ENCODE peak calls at places on chromosomes 5 and 9, in ten cellular contexts. H is adrenal gland; W is heart right ventricle; T is fibroblast of pulmonary artery; Y is fibroblast of lung; D is ovary; M is bronchial epithelial cell; A is breast epithelium; L is dorsolateral prefrontal cortex; G is CD8-positive, alpha-beta T cell. F is an unnamed sample.

GRCh38 chr5:67214036-67214435 is 17.4 kb upstream of the CD180 start:
- DNase-seq in Y (peak), M (peak), W (no peak), D (no peak), L (no peak), A (no peak), G (no peak), H (no peak), T (no peak), F (no peak)

GRCh38 chr5:93092349-93093105 is 488.5 kb downstream of the NR2F1-AS1 start:
- DNase-seq in G (no peak), Y (peak), T (peak), W (no peak), M (peak), L (no peak), H (no peak), A (no peak), D (no peak), F (peak)

GRCh38 chr5:82073179-82073578 is 101.4 kb downstream of the ATG10 start:
- DNase-seq in T (peak), H (no peak), L (no peak), W (no peak), M (no peak), A (no peak), G (no peak), Y (peak), D (no peak), F (no peak)

GRCh38 chr5:132446621-132447020 is 44.0 kb downstream of the IRF1 start:
- DNase-seq in D (peak), A (no peak), T (peak), L (peak), M (no peak), G (no peak), Y (peak), W (peak), H (peak), F (peak)

GRCh38 chr9:76793784-76794431 is 29.7 kb downstream of the PCA3 start:
- DNase-seq in G (no peak), T (no peak), L (no peak), H (no peak), A (no peak), M (no peak), W (no peak), D (no peak), Y (no peak), F (no peak)

GRCh38 chr5:178672635-178673034 is 45.8 kb upstream of the CLK4 start:
- DNase-seq in G (no peak), A (no peak), L (no peak), H (no peak), T (no peak), W (no peak), D (no peak), M (no peak), Y (no peak), F (no peak)

GRCh38 chr9:70169222-70169621 is 89.6 kb upstream of the SMC5 start:
- DNase-seq in H (no peak), T (no peak), L (no peak), A (no peak), D (no peak), M (no peak), Y (no peak), W (no peak), G (no peak), F (no peak)

GRCh38 chr9:70083429-70083828 is 39.8 kb downstream of the MAMDC2 start:
- DNase-seq in T (peak), W (no peak), D (peak), Y (peak), A (no peak), G (no peak), M (peak), L (no peak), H (no peak), F (no peak)

GRCh38 chr9:134585746-134586706 is 55.6 kb upstream of the COL5A1 start:
- DNase-seq in A (peak), H (no peak), M (no peak), L (no peak), Y (peak), D (no peak), G (no peak), W (no peak), T (peak), F (no peak)

GRCh38 chr9:92638621-92639101 is 31.3 kb downstream of the IPPK start:
- DNase-seq in W (no peak), A (no peak), M (no peak), Y (no peak), T (no peak), L (no peak), H (no peak), D (peak), G (no peak), F (no peak)

GRCh38 chr5:78653969-78654368 is 5.4 kb upstream of the LHFPL2 start:
- DNase-seq in G (no peak), M (no peak), T (no peak), H (no peak), Y (peak), L (no peak), W (no peak), D (no peak), A (no peak), F (no peak)

GRCh38 chr5:64811050-64811640 is 42.4 kb downstream of the CWC27 start:
- DNase-seq in Y (peak), H (no peak), T (peak), W (no peak), A (no peak), L (no peak), G (no peak), M (peak), D (no peak), F (peak)

GRCh38 chr9:101737705-101738565 is 512 bp downstream of the GRIN3A start:
- DNase-seq in H (no peak), L (peak), D (no peak), G (no peak), T (no peak), W (peak), A (no peak), Y (no peak), M (no peak), F (no peak)

GRCh38 chr5:100903036-100903887 is at the start of gene ST8SIA4:
- DNase-seq in D (peak), W (peak), M (peak), H (peak), G (peak), A (peak), Y (peak), L (peak), T (peak), F (no peak)

GRCh38 chr5:160488394-160488943 is 66.8 kb downstream of the PTTG1 start:
- DNase-seq in H (no peak), M (no peak), G (no peak), Y (no peak), L (no peak), W (no peak), A (no peak), D (no peak), T (no peak), F (no peak)

GRCh38 chr9:6096821-6097220 is 81.4 kb upstream of the RANBP6 start:
- DNase-seq in A (no peak), D (no peak), L (no peak), M (peak), Y (peak), H (no peak), G (no peak), T (peak), W (no peak), F (peak)

GRCh38 chr5:6081727-6082210 is 296.6 kb downstream of the MED10 start:
- DNase-seq in H (no peak), A (no peak), G (no peak), M (no peak), T (no peak), L (no peak), Y (no peak), W (no peak), D (no peak), F (no peak)

GRCh38 chr9:14715102-14715501 is 7.4 kb downstream of the CER1 start:
- DNase-seq in M (no peak), L (no peak), T (no peak), Y (peak), A (no peak), D (no peak), H (no peak), G (no peak), W (no peak), F (no peak)

GRCh38 chr9:113462781-113463286 is 693 bp upstream of the RGS3 start:
- DNase-seq in D (no peak), H (no peak), A (no peak), T (no peak), G (no peak), L (no peak), Y (no peak), M (no peak), W (no peak), F (no peak)

GRCh38 chr9:110426052-110426709 is 88.5 kb upstream of the TXNDC8 start:
- DNase-seq in D (no peak), T (peak), W (no peak), A (no peak), L (no peak), M (peak), Y (peak), G (no peak), H (no peak), F (no peak)

GRCh38 chr9:68779558-68780376 is 74.7 kb downstream of the PIP5K1B start:
- DNase-seq in G (peak), A (peak), W (peak), L (peak), M (peak), D (peak), H (peak), T (peak), Y (peak), F (peak)

GRCh38 chr9:113228130-113228665 is 6.9 kb downstream of the SLC31A1 start:
- DNase-seq in G (no peak), A (no peak), L (no peak), H (peak), T (no peak), W (no peak), M (no peak), D (no peak), Y (no peak), F (no peak)

GRCh38 chr5:150539206-150539605 is 31.3 kb downstream of the NDST1 start:
- DNase-seq in M (no peak), D (no peak), T (no peak), G (no peak), L (no peak), Y (no peak), A (no peak), H (no peak), W (no peak), F (no peak)

GRCh38 chr9:99807276-99807852 is 14.3 kb upstream of the NR4A3 start:
- DNase-seq in T (peak), M (peak), H (peak), G (peak), D (peak), L (no peak), A (peak), Y (peak), W (peak), F (no peak)

GRCh38 chr5:25979086-25979485 is 1059.3 kb downstream of the CDH9 start:
- DNase-seq in Y (no peak), L (no peak), D (no peak), M (no peak), H (no peak), A (no peak), T (no peak), G (no peak), W (no peak), F (no peak)

GRCh38 chr5:154761062-154761740 is 6.0 kb downstream of the LARP1 start:
- DNase-seq in H (no peak), G (no peak), M (peak), Y (no peak), T (no peak), D (no peak), L (no peak), W (no peak), A (no peak), F (no peak)

GRCh38 chr5:9864791-9865190 is 234.6 kb upstream of the TAS2R1 start:
- DNase-seq in M (no peak), G (no peak), L (no peak), D (no peak), H (no peak), Y (no peak), T (no peak), A (no peak), W (no peak), F (no peak)

GRCh38 chr5:51486158-51486557 is 102.9 kb downstream of the ISL1 start:
- DNase-seq in A (no peak), G (no peak), W (no peak), T (no peak), D (no peak), L (no peak), Y (no peak), M (no peak), H (no peak), F (no peak)

GRCh38 chr5:62282951-62283446 is 23.0 kb upstream of the KIF2A start:
- DNase-seq in A (no peak), Y (no peak), G (no peak), W (no peak), T (no peak), M (peak), L (no peak), H (no peak), D (no peak), F (no peak)

GRCh38 chr9:86983260-86984255 is 36.3 kb upstream of the GAS1 start:
- DNase-seq in W (no peak), T (peak), Y (peak), H (peak), G (no peak), M (peak), D (peak), L (no peak), A (no peak), F (peak)

GRCh38 chr9:123742009-123742767 is 187.7 kb downstream of the DENND1A start:
- DNase-seq in M (no peak), H (peak), T (peak), L (peak), W (peak), Y (peak), A (no peak), D (peak), G (no peak), F (no peak)

GRCh38 chr5:106172681-106173532 is 1497.8 kb downstream of the EFNA5 start:
- DNase-seq in G (no peak), L (no peak), W (no peak), Y (peak), D (no peak), T (peak), A (no peak), M (peak), H (no peak), F (no peak)

GRCh38 chr5:8019719-8020218 is 150.8 kb downstream of the MTRR start:
- DNase-seq in A (no peak), H (no peak), G (no peak), W (no peak), L (no peak), Y (no peak), T (no peak), M (no peak), D (no peak), F (no peak)

GRCh38 chr5:72194846-72195245 is 87.6 kb downstream of the MAP1B start:
- DNase-seq in M (no peak), G (peak), Y (peak), A (no peak), T (no peak), D (no peak), W (no peak), L (no peak), H (no peak), F (no peak)

DNA sequence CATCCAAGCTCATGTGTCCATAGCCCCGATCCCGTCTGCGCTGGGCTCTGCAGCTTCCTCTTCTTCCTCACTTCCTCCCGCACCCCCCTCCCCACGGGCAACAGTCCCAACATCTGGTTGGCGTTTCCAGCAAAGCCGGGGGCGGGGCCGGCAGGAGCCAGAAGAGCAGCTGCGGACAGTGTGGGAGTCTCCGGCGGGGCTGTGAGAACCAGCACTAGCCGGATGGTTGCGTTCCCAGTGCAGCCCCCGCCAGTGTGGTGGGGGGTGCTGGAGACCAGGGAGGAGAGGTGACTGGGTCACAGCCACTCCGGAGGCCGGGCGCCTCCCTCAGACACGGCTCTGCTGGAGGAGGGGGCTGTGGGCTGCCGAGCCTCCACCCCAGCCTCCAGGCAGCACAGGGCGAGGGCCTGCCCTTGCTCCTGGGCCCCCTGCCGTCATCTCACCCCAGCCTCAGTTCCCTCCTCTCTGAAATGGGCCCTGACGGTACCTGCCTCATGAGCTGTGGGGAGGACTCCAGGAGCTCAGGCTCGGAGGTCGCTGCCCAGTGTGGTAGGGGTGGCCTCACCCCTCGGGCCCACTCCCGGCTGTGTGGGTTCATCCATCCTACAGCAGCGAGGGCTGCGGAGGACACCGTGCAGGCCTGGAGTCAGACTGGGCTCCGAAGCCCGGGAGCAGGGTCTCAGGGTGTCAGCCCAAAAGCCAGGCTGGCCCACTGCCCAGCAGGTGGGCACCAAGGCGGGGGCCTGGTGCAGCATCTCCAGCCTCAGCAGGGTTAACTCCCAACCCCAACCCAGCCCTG is 41.5 kb upstream of the NOTCH1 start:
- DNase-seq in H (peak), A (no peak), Y (peak), W (peak), G (no peak), M (no peak), L (no peak), D (peak), T (peak), F (no peak)
- H3K4me3 ChIP-seq in H (no peak), A (no peak), Y (no peak), W (peak), G (no peak), M (no peak), L (no peak), D (no peak), T (no peak), F (no peak)

DNA sequence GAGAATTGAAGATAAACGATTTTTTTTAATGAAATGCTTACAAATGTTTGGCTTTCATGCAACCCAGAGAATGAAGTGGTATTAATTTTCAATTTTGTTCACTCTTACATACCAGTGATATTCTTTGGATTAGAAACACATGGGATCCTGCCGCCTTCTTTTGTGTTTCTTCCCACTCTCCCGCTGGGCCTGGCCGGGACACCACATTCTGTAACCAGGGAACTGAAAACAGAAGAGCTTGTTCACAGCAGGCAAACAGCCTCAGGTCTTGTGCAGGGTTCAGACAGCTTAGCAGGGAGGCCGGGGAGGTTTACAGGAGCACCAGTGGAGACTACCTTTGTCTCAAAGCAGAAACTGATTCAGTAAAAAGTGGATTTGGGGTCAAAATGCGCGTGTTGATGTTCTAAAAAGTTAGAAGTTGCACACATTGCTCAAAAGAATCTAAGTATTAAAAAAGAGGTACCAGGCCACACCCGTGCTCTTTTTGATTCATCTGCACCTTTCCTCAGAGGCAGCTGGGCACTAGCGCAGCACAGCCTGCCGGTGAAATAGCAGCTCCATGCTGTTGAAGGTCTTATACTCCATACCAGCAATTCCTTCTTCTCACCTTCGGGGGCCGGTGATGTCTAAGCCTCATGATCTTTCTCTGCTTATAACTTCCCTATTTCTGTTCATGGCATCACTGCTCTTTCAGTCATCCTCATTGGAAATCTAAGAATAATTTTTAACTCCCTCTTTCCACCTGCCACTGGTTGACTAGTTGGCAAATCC is 67.1 kb downstream of the GRAMD2B start:
- DNase-seq in D (peak), A (peak), W (no peak), T (no peak), G (no peak), H (no peak), Y (peak), L (peak), M (no peak), F (no peak)
- TF ChIP-seq CTCF in D (no peak), A (no peak), W (no peak), T (no peak), G (no peak), H (peak), Y (no peak), L (no peak), M (peak), F (peak)

DNA sequence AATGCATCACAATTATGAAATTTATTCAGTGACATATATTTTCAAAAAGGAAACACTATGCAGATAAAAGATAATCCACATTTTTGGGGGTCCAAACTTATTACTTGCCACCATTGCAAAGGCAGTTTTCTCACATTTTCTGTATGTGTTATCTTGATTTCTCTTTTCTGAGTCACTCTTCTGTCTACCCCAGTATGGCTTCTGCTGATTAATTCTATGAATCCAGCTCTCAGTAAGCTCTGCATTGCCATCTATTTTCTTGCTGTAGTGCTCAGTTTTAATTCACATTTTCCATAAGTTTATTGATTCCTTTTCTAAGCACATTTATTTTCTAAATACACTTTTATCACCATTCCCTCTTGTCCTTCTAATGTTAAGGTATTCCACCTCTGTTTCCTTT is 1.7 kb downstream of the IFNA10 start:
- DNase-seq in H (no peak), Y (no peak), G (no peak), T (no peak), M (no peak), W (no peak), L (no peak), A (no peak), D (no peak), F (no peak)
- H3K4me3 ChIP-seq in H (no peak), Y (no peak), G (no peak), T (no peak), M (no peak), W (no peak), L (no peak), A (no peak), D (no peak), F (no peak)

GRCh38 chr5:141362719-141363118 is 1.2 kb upstream of the PCDHGA5 start:
- DNase-seq in T (no peak), L (no peak), M (no peak), Y (no peak), D (no peak), A (no peak), G (no peak), W (no peak), H (no peak), F (no peak)

GRCh38 chr5:141356133-141356532 is 1.3 kb downstream of the PCDHGA4 start:
- DNase-seq in W (no peak), Y (no peak), T (no peak), M (no peak), L (no peak), H (no peak), D (no peak), A (no peak), G (no peak), F (no peak)

GRCh38 chr5:141360685-141361084 is 891 bp downstream of the PCDHGB2 start:
- DNase-seq in W (no peak), A (no peak), Y (no peak), L (no peak), H (no peak), T (no peak), G (no peak), D (no peak), M (no peak), F (no peak)

GRCh38 chr5:141356950-141357349 is 2.1 kb downstream of the PCDHGA4 start:
- DNase-seq in G (no peak), D (no peak), M (no peak), H (no peak), L (no peak), T (no peak), A (no peak), W (no peak), Y (no peak), F (no peak)

DNA sequence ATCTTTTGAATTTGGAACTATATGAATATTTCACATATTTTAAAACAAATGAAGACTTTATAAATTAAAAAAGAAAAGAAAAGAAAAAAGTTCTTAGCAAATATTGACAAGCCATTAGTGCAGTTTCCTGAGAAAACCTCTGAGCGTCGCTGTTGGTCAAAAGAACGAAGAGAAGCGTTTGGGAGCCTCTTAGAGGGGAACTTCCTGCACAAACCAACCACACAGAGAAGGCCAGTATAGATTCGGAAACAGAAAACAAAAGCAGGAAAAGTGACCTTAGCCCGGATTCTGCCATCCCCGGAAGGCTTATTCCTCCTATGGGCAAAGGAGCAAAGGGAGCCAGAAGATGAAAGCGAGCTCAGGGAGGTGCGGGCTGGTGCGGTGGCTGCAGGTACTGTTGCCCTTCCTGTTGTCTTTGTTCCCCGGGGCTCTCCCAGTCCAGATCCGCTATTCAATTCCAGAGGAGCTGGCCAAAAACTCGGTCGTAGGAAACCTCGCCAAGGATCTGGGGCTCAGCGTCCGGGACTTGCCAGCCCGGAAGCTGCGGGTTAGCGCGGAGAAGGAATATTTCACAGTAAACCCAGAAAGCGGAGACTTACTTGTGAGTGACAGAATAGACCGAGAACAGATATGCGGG is at the start of gene PCDHGB2:
- DNase-seq in G (no peak), A (no peak), W (no peak), T (peak), M (peak), H (no peak), L (no peak), D (no peak), Y (peak), F (no peak)
- TF ChIP-seq CTCF in G (peak), A (no peak), W (peak), T (peak), M (peak), H (peak), L (peak), D (no peak), Y (peak), F (peak)

F was measured in AG09309.